ENCODE peak calls at places on chromosomes 4 and X, in seven cellular contexts. Z, C, X, W, K, G and J are unnamed samples.

GRCh38 chr4:24988776-24989175 is 42.0 kb downstream of the LGI2 start:
- DNase-seq in Z (peak; percentile 32), C (peak; percentile 33), X (peak; percentile 46), W (no peak), K (no peak), G (no peak), J (no peak)

GRCh38 chr4:36165256-36166005 is 78.9 kb downstream of the ARAP2 start:
- DNase-seq in Z (no peak), C (peak; percentile 10), X (no peak), W (no peak), K (no peak), G (no peak), J (no peak)

GRCh38 chrX:141642979-141643378 is 53.5 kb downstream of the SPANXA2 start:
- DNase-seq in Z (peak; percentile 1), C (no peak), X (no peak), W (no peak), K (no peak), G (no peak), J (no peak)

GRCh38 chr4:55397024-55397520 is 1.3 kb downstream of the TMEM165 start:
- DNase-seq in Z (no peak), C (peak; percentile 27), X (no peak), W (no peak), K (no peak), G (no peak), J (no peak)

GRCh38 chr4:88738714-88739366 is 41.2 kb upstream of the NAP1L5 start:
- DNase-seq in Z (no peak), C (no peak), X (peak; percentile 57), W (no peak), K (no peak), G (no peak), J (no peak)

GRCh38 chr4:101584306-101584705 is 206.2 kb upstream of the BANK1 start:
- DNase-seq in Z (no peak), C (peak; percentile 8), X (no peak), W (no peak), K (no peak), G (no peak), J (no peak)

GRCh38 chr4:140861359-140862181 is 105.4 kb upstream of the TBC1D9 start:
- DNase-seq in Z (peak; percentile 90), C (peak; percentile 57), X (peak; percentile 44), W (peak; percentile 50), K (peak; percentile 68), G (peak; percentile 79), J (peak; percentile 80)

GRCh38 chr4:36224969-36225903 is 19.1 kb downstream of the ARAP2 start:
- DNase-seq in Z (no peak), C (no peak), X (no peak), W (no peak), K (no peak), G (no peak), J (no peak)

GRCh38 chr4:60865238-60865637 is 334.9 kb upstream of the ADGRL3 start:
- DNase-seq in Z (no peak), C (no peak), X (no peak), W (no peak), K (no peak), G (no peak), J (no peak)

GRCh38 chrX:24391362-24391761 is 30.9 kb downstream of the SUPT20HL1 start:
- DNase-seq in Z (no peak), C (no peak), X (no peak), W (no peak), K (no peak), G (no peak), J (no peak)

GRCh38 chrX:31435592-31435991 is 363.8 kb upstream of the FTHL17 start:
- DNase-seq in Z (no peak), C (no peak), X (peak; percentile 81), W (no peak), K (no peak), G (no peak), J (peak; percentile 86)

GRCh38 chr4:2570551-2571222 is 34.2 kb downstream of the FAM193A start:
- DNase-seq in Z (no peak), C (no peak), X (no peak), W (peak; percentile 75), K (peak; percentile 75), G (no peak), J (no peak)